ENCODE peak calls at places on chromosomes 6 and 20, in ten cellular contexts. One of them, this sample, is unnamed.
A peak's percentile ranks its signal among the peaks of the same experiment; 100 is the strongest.

GRCh38 chr6:55299285-55299684 is 28.0 kb upstream of the GFRAL start:
- DNase-seq in AG09319: no peak
- DNase-seq in tibial artery: no peak
- DNase-seq in WTC11: no peak
- DNase-seq in neuronal stem cell: no peak
- DNase-seq in CD4-positive, CD25-positive, alpha-beta regulatory T cell: no peak
- DNase-seq in brain pericyte: no peak
- DNase-seq in right lobe of liver: no peak
- DNase-seq in EL: no peak
- DNase-seq in activated CD8-positive, alpha-beta memory T cell treated with anti-CD3 and anti-CD28 coated beads for 48 hours: no peak
- DNase-seq in this sample: no peak

GRCh38 chr20:19973920-19974620 is 43.1 kb upstream of the NAA20 start:
- DNase-seq in AG09319: peak; percentile 79
- DNase-seq in tibial artery: peak; percentile 96
- DNase-seq in WTC11: no peak
- DNase-seq in neuronal stem cell: no peak
- DNase-seq in CD4-positive, CD25-positive, alpha-beta regulatory T cell: no peak
- DNase-seq in brain pericyte: peak; percentile 58
- DNase-seq in right lobe of liver: no peak
- DNase-seq in EL: peak; percentile 68
- DNase-seq in activated CD8-positive, alpha-beta memory T cell treated with anti-CD3 and anti-CD28 coated beads for 48 hours: no peak
- DNase-seq in this sample: no peak

GRCh38 chr6:132527791-132528190 is 10.3 kb upstream of the TAAR9 start:
- DNase-seq in AG09319: no peak
- DNase-seq in tibial artery: no peak
- DNase-seq in WTC11: no peak
- DNase-seq in neuronal stem cell: no peak
- DNase-seq in CD4-positive, CD25-positive, alpha-beta regulatory T cell: no peak
- DNase-seq in brain pericyte: no peak
- DNase-seq in right lobe of liver: no peak
- DNase-seq in EL: peak; percentile 89
- DNase-seq in activated CD8-positive, alpha-beta memory T cell treated with anti-CD3 and anti-CD28 coated beads for 48 hours: no peak
- DNase-seq in this sample: no peak

GRCh38 chr20:47258745-47259695 is 97.5 kb downstream of the ZMYND8 start:
- DNase-seq in AG09319: no peak
- DNase-seq in tibial artery: no peak
- DNase-seq in WTC11: no peak
- DNase-seq in neuronal stem cell: no peak
- DNase-seq in CD4-positive, CD25-positive, alpha-beta regulatory T cell: no peak
- DNase-seq in brain pericyte: no peak
- DNase-seq in right lobe of liver: no peak
- DNase-seq in EL: peak; percentile 53
- DNase-seq in activated CD8-positive, alpha-beta memory T cell treated with anti-CD3 and anti-CD28 coated beads for 48 hours: no peak
- DNase-seq in this sample: peak; percentile 29

GRCh38 chr6:80439721-80440488 is 333.4 kb downstream of the BCKDHB start:
- DNase-seq in AG09319: no peak
- DNase-seq in tibial artery: no peak
- DNase-seq in WTC11: no peak
- DNase-seq in neuronal stem cell: no peak
- DNase-seq in CD4-positive, CD25-positive, alpha-beta regulatory T cell: no peak
- DNase-seq in brain pericyte: no peak
- DNase-seq in right lobe of liver: no peak
- DNase-seq in EL: no peak
- DNase-seq in activated CD8-positive, alpha-beta memory T cell treated with anti-CD3 and anti-CD28 coated beads for 48 hours: no peak
- DNase-seq in this sample: no peak

GRCh38 chr6:69331886-69332285 is 464.9 kb downstream of the LMBRD1 start:
- DNase-seq in AG09319: no peak
- DNase-seq in tibial artery: no peak
- DNase-seq in WTC11: no peak
- DNase-seq in neuronal stem cell: no peak
- DNase-seq in CD4-positive, CD25-positive, alpha-beta regulatory T cell: no peak
- DNase-seq in brain pericyte: no peak
- DNase-seq in right lobe of liver: no peak
- DNase-seq in EL: no peak
- DNase-seq in activated CD8-positive, alpha-beta memory T cell treated with anti-CD3 and anti-CD28 coated beads for 48 hours: no peak
- DNase-seq in this sample: no peak

GRCh38 chr20:4154958-4155411 is 139.6 kb upstream of the RNF24 start:
- DNase-seq in AG09319: no peak
- DNase-seq in tibial artery: no peak
- DNase-seq in WTC11: no peak
- DNase-seq in neuronal stem cell: no peak
- DNase-seq in CD4-positive, CD25-positive, alpha-beta regulatory T cell: no peak
- DNase-seq in brain pericyte: no peak
- DNase-seq in right lobe of liver: no peak
- DNase-seq in EL: no peak
- DNase-seq in activated CD8-positive, alpha-beta memory T cell treated with anti-CD3 and anti-CD28 coated beads for 48 hours: no peak
- DNase-seq in this sample: no peak

GRCh38 chr6:27870486-27870885 is 41.7 kb downstream of the OR2B2 start:
- DNase-seq in AG09319: no peak
- DNase-seq in tibial artery: no peak
- DNase-seq in WTC11: no peak
- DNase-seq in neuronal stem cell: no peak
- DNase-seq in CD4-positive, CD25-positive, alpha-beta regulatory T cell: no peak
- DNase-seq in brain pericyte: no peak
- DNase-seq in right lobe of liver: no peak
- DNase-seq in EL: no peak
- DNase-seq in activated CD8-positive, alpha-beta memory T cell treated with anti-CD3 and anti-CD28 coated beads for 48 hours: no peak
- DNase-seq in this sample: no peak

GRCh38 chr20:24703284-24703610 is 233.8 kb downstream of the SYNDIG1 start:
- DNase-seq in AG09319: no peak
- DNase-seq in tibial artery: no peak
- DNase-seq in WTC11: no peak
- DNase-seq in neuronal stem cell: no peak
- DNase-seq in CD4-positive, CD25-positive, alpha-beta regulatory T cell: no peak
- DNase-seq in brain pericyte: no peak
- DNase-seq in right lobe of liver: no peak
- DNase-seq in EL: no peak
- DNase-seq in activated CD8-positive, alpha-beta memory T cell treated with anti-CD3 and anti-CD28 coated beads for 48 hours: no peak
- DNase-seq in this sample: no peak

GRCh38 chr6:28353981-28354676 is 4.4 kb downstream of the ZKSCAN3 start:
- DNase-seq in AG09319: no peak
- DNase-seq in tibial artery: no peak
- DNase-seq in WTC11: no peak
- DNase-seq in neuronal stem cell: no peak
- DNase-seq in CD4-positive, CD25-positive, alpha-beta regulatory T cell: no peak
- DNase-seq in brain pericyte: no peak
- DNase-seq in right lobe of liver: no peak
- DNase-seq in EL: peak; percentile 7
- DNase-seq in activated CD8-positive, alpha-beta memory T cell treated with anti-CD3 and anti-CD28 coated beads for 48 hours: no peak
- DNase-seq in this sample: no peak

GRCh38 chr6:35213824-35214756 is at the start of gene SCUBE3:
- DNase-seq in AG09319: no peak
- DNase-seq in tibial artery: no peak
- DNase-seq in WTC11: peak; percentile 70
- DNase-seq in neuronal stem cell: peak; percentile 82
- DNase-seq in CD4-positive, CD25-positive, alpha-beta regulatory T cell: no peak
- DNase-seq in brain pericyte: no peak
- DNase-seq in right lobe of liver: no peak
- DNase-seq in EL: peak; percentile 58
- DNase-seq in activated CD8-positive, alpha-beta memory T cell treated with anti-CD3 and anti-CD28 coated beads for 48 hours: no peak
- DNase-seq in this sample: peak; percentile 93

GRCh38 chr20:55211481-55211880 is 736.1 kb downstream of the DOK5 start:
- DNase-seq in AG09319: no peak
- DNase-seq in tibial artery: no peak
- DNase-seq in WTC11: no peak
- DNase-seq in neuronal stem cell: no peak
- DNase-seq in CD4-positive, CD25-positive, alpha-beta regulatory T cell: no peak
- DNase-seq in brain pericyte: no peak
- DNase-seq in right lobe of liver: no peak
- DNase-seq in EL: no peak
- DNase-seq in activated CD8-positive, alpha-beta memory T cell treated with anti-CD3 and anti-CD28 coated beads for 48 hours: no peak
- DNase-seq in this sample: no peak

GRCh38 chr6:97703661-97704060 is 420.6 kb upstream of the MMS22L start:
- DNase-seq in AG09319: no peak
- DNase-seq in tibial artery: no peak
- DNase-seq in WTC11: no peak
- DNase-seq in neuronal stem cell: no peak
- DNase-seq in CD4-positive, CD25-positive, alpha-beta regulatory T cell: no peak
- DNase-seq in brain pericyte: no peak
- DNase-seq in right lobe of liver: no peak
- DNase-seq in EL: no peak
- DNase-seq in activated CD8-positive, alpha-beta memory T cell treated with anti-CD3 and anti-CD28 coated beads for 48 hours: no peak
- DNase-seq in this sample: no peak

This sample was measured in left kidney.